ENCODE peak calls at places on chromosomes 6 and 20, in ten cellular contexts. M is ACHN, B is B cell, F is HuH-7.5, C is D341Med, L is GM04504, K is ELR, Y is NCI-H2171 treated with DMSO at 0.1 percent for 48 hours, H is NCI-H345, E is stromal cell of bone marrow. I is an unnamed sample.

GRCh38 chr20:13105864-13106457 is 97.2 kb downstream of the SPTLC3 start:
- DNase-seq in M (peak; percentile 42), B (no peak), F (no peak), C (peak; percentile 33), L (peak; percentile 4), K (peak; percentile 58), Y (peak; percentile 49), H (peak; percentile 60), E (peak; percentile 18), I (peak; percentile 62)

GRCh38 chr6:168597471-168597875 is 156.5 kb downstream of the SMOC2 start:
- DNase-seq in M (no peak), B (no peak), F (no peak), C (no peak), L (no peak), K (no peak), Y (no peak), H (peak; percentile 69), E (no peak), I (no peak)

GRCh38 chr6:84645000-84645399 is 119.4 kb downstream of the TBX18 start:
- DNase-seq in M (peak; percentile 25), B (no peak), F (no peak), C (no peak), L (no peak), K (peak; percentile 86), Y (no peak), H (no peak), E (peak; percentile 21), I (no peak)

GRCh38 chr6:33414592-33415271 is 3.2 kb downstream of the CUTA start:
- DNase-seq in M (peak; percentile 46), B (peak; percentile 65), F (no peak), C (no peak), L (no peak), K (peak; percentile 49), Y (no peak), H (no peak), E (no peak), I (no peak)

GRCh38 chr6:85797993-85798392 is 155.3 kb upstream of the SYNCRIP start:
- DNase-seq in M (no peak), B (no peak), F (no peak), C (peak; percentile 18), L (no peak), K (no peak), Y (peak; percentile 6), H (no peak), E (no peak), I (no peak)

GRCh38 chr6:57248311-57248895 is 26.3 kb upstream of the RAB23 start:
- DNase-seq in M (peak; percentile 15), B (no peak), F (no peak), C (no peak), L (no peak), K (no peak), Y (peak; percentile 3), H (no peak), E (no peak), I (peak; percentile 30)

GRCh38 chr6:124962617-124963415 is 579 bp downstream of the RNF217 start:
- DNase-seq in M (peak; percentile 40), B (peak; percentile 24), F (peak; percentile 35), C (peak; percentile 75), L (no peak), K (peak; percentile 49), Y (peak; percentile 68), H (peak; percentile 58), E (no peak), I (no peak)

GRCh38 chr6:160430741-160431140 is 82.6 kb downstream of the SLC22A3 start:
- DNase-seq in M (no peak), B (no peak), F (no peak), C (no peak), L (no peak), K (no peak), Y (no peak), H (no peak), E (no peak), I (no peak)

GRCh38 chr20:2820896-2821869 is 5.0 kb downstream of the TMEM239 start:
- DNase-seq in M (no peak), B (peak; percentile 39), F (no peak), C (no peak), L (no peak), K (no peak), Y (no peak), H (no peak), E (no peak), I (no peak)

GRCh38 chr6:97697450-97697849 is 414.4 kb upstream of the MMS22L start:
- DNase-seq in M (peak; percentile 25), B (no peak), F (no peak), C (no peak), L (peak; percentile 63), K (peak; percentile 69), Y (no peak), H (no peak), E (peak; percentile 3), I (no peak)

GRCh38 chr20:56841346-56841908 is 212.3 kb downstream of the TFAP2C start:
- DNase-seq in M (no peak), B (no peak), F (no peak), C (no peak), L (no peak), K (no peak), Y (no peak), H (no peak), E (no peak), I (no peak)

GRCh38 chr6:168960557-168960956 is 293.1 kb downstream of the THBS2 start:
- DNase-seq in M (no peak), B (no peak), F (no peak), C (no peak), L (no peak), K (no peak), Y (no peak), H (no peak), E (no peak), I (no peak)

GRCh38 chr6:147724454-147724853 is 216.0 kb downstream of the SAMD5 start:
- DNase-seq in M (no peak), B (no peak), F (no peak), C (no peak), L (no peak), K (no peak), Y (peak; percentile 72), H (no peak), E (no peak), I (no peak)

GRCh38 chr6:32932132-32932868 is 8.5 kb downstream of the HLA-DMB start:
- DNase-seq in M (no peak), B (no peak), F (no peak), C (no peak), L (peak; percentile 40), K (peak; percentile 19), Y (no peak), H (no peak), E (no peak), I (no peak)

I was measured in HepG2.